ENCODE peak calls at places on chromosome 7, in nine cellular contexts. E is mammary epithelial cell, X is heart right ventricle, D is endothelial cell of umbilical vein, T is fibroblast of lung, W is Panc1, I is HCT116, R is upper lobe of right lung, C is dorsolateral prefrontal cortex. P is an unnamed sample.

GRCh38 chr7:36215017-36215621 is 62.1 kb downstream of the EEPD1 start:
- DNase-seq in T (no peak), E (no peak), C (no peak), X (no peak), R (no peak), D (no peak), W (no peak), I (no peak), P (no peak)

GRCh38 chr7:89183726-89184125 is 388.2 kb upstream of the TEX47 start:
- DNase-seq in X (no peak), R (no peak), W (no peak), E (no peak), D (no peak), C (no peak), I (no peak), T (no peak), P (no peak)

GRCh38 chr7:78221961-78222751 is 423.6 kb downstream of the PHTF2 start:
- DNase-seq in W (no peak), E (no peak), T (peak; percentile 58), X (no peak), R (no peak), D (no peak), C (no peak), I (no peak), P (no peak)

GRCh38 chr7:101936612-101937231 is 119.3 kb downstream of the CUX1 start:
- DNase-seq in X (no peak), E (no peak), D (peak; percentile 34), W (no peak), R (peak; percentile 64), C (no peak), I (no peak), T (peak; percentile 52), P (no peak)

GRCh38 chr7:29243777-29244655 is 49.4 kb downstream of the CHN2 start:
- DNase-seq in I (peak; percentile 29), W (no peak), E (no peak), X (no peak), C (no peak), D (no peak), R (no peak), T (no peak), P (no peak)

GRCh38 chr7:39880556-39880955 is 69.5 kb upstream of the CDK13 start:
- DNase-seq in T (peak; percentile 51), E (peak; percentile 13), C (no peak), D (no peak), X (no peak), W (no peak), R (no peak), I (no peak), P (no peak)

GRCh38 chr7:157422279-157422678 is 85.5 kb downstream of the DNAJB6 start:
- DNase-seq in T (no peak), E (no peak), X (no peak), I (no peak), W (no peak), C (no peak), R (peak; percentile 48), D (no peak), P (no peak)

GRCh38 chr7:121410829-121411596 is 14.9 kb upstream of the FAM3C start:
- DNase-seq in E (no peak), T (no peak), I (no peak), X (no peak), D (no peak), C (no peak), R (no peak), W (no peak), P (no peak)

GRCh38 chr7:98571006-98571405 is 46.1 kb upstream of the NPTX2 start:
- DNase-seq in E (no peak), X (no peak), D (no peak), W (no peak), R (no peak), C (no peak), T (no peak), I (no peak), P (no peak)

GRCh38 chr7:140458191-140458590 is 21.1 kb downstream of the MKRN1 start:
- DNase-seq in I (no peak), C (no peak), T (no peak), E (no peak), W (no peak), X (no peak), R (no peak), D (no peak), P (no peak)

GRCh38 chr7:20235303-20235702 is 18.1 kb upstream of the MACC1 start:
- DNase-seq in T (no peak), W (no peak), X (no peak), E (no peak), R (no peak), I (no peak), C (no peak), D (no peak), P (no peak)

GRCh38 chr7:20237464-20238267 is 20.5 kb upstream of the MACC1 start:
- DNase-seq in R (no peak), E (no peak), C (no peak), T (no peak), X (no peak), W (no peak), I (no peak), D (no peak), P (no peak)

GRCh38 chr7:20238268-20238753 is 21.1 kb upstream of the MACC1 start:
- DNase-seq in T (no peak), D (no peak), R (no peak), E (no peak), C (no peak), X (no peak), W (no peak), I (no peak), P (no peak)

GRCh38 chr7:20236790-20237189 is 19.6 kb upstream of the MACC1 start:
- DNase-seq in I (no peak), X (no peak), W (no peak), R (no peak), D (no peak), C (no peak), T (no peak), E (peak; percentile 78), P (peak; percentile 77)

GRCh38 chr7:20236043-20236442 is 18.9 kb upstream of the MACC1 start:
- DNase-seq in E (no peak), C (no peak), I (no peak), D (no peak), X (no peak), R (no peak), T (no peak), W (no peak), P (no peak)
- H3K27ac ChIP-seq in E (no peak overlapping the region), C (no peak overlapping the region), I (no peak overlapping the region), D (no peak overlapping the region), X (no peak overlapping the region), R (no peak overlapping the region), T (no peak overlapping the region), W (no peak overlapping the region), P (peak overlapping the region; percentile 81)

DNA sequence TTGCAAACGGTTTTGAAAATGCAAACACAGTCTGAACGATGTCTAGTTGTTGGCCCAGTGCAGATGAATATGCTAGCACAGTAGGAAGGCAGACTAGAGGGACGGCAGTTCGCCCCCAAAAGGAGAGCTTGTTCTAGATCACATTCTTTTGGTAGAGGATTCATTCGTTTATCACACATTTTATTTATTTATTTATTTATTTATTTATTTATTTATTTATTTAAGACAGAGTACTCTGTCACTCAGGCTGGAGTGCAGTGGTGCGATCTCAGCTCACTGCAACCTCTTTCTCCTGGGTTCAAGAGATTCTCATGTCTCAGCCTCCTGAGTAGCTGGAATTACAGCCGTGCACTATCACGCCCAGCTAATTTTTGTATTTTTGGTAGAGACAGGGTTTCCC is 59.4 kb upstream of the ZPBP start:
- DNase-seq in C (no peak), T (no peak), W (no peak), D (no peak), X (no peak), I (no peak), E (no peak), R (no peak), P (no peak)
- H3K27ac ChIP-seq in C (no peak overlapping the region), T (no peak overlapping the region), W (no peak overlapping the region), D (no peak overlapping the region), X (no peak overlapping the region), I (no peak overlapping the region), E (no peak overlapping the region), R (no peak overlapping the region), P (no peak overlapping the region)

DNA sequence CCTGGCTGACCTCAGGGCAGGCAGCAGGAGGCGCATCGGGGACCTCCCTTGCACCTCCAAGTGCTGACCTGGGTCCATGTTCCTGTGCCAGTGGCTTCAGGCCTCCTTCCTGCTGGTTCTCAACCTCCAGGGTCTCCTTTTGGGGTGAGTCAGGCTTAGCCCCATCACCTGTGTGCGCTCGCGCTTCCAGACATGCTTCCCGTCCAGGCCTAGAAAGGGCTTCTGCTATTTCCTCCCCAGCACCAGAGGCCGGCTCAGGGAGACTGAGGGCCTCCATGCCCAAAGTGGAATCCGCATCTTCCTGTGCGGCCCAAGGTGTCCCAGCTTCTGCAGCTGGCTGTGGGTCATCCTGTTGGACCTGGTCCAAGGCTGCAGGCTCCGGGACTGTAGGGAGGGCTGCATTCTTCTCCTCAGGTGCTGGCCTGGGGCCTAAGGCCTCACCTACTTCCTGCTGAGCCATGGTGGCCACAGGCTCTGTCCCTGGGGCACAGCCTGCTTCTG is 5.9 kb downstream of the NACAD start:
- DNase-seq in W (no peak), I (no peak), T (no peak), D (no peak), R (peak; percentile 58), E (no peak), C (no peak), X (no peak), P (no peak)
- H3K27ac ChIP-seq in W (no peak overlapping the region), I (no peak overlapping the region), T (no peak overlapping the region), D (no peak overlapping the region), R (no peak overlapping the region), E (no peak overlapping the region), C (peak overlapping the region; percentile 81), X (no peak overlapping the region), P (no peak overlapping the region)

DNA sequence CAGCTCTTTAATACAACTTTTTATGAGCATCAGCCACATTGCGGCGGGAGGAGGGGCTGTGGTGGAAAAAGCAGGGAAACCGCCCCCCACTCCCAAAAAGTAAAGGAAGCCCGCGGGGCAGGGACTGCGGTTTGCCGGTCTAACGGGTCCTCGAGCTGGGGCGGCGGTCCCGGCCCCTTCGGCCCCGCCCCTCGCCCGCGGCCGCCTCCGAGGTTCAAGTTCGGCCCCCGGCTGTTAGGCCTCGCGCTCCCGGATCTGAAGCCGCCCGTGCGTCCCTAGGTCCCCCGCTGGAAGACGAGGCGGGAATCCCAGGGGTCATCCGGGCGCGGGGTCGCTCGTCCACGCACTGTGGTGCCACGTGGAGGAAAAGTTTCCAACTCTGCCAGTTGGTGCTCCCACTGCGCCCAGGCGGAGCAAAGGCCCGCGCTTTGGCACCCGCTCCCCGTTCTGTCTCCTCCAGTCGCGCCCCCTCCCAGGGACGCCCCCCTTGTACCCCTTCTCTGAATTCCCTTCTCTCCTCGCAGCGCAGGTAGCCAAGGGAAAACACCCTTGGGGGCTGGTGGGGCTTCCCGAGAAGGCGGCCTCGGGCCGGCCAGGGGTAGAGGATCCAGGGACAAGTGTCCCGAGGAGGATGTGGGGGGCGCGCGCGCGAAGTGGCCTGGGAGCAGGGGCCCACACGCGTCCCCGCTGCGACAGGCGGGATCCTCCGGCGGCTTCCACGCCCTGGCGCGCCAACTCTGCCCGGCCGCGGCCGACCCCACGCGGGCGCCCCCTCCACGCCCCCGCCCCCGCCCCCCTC is 798 bp upstream of the AUTS2 start:
- DNase-seq in E (no peak), R (peak; percentile 72), X (peak; percentile 57), I (no peak), T (peak; percentile 11), D (peak; percentile 10), W (no peak), C (peak; percentile 53), P (no peak)
- H3K27ac ChIP-seq in E (no peak overlapping the region), R (peak overlapping the region; percentile 78), X (peak overlapping the region; percentile 79), I (no peak overlapping the region), T (no peak overlapping the region), D (no peak overlapping the region), W (no peak overlapping the region), C (peak overlapping the region; percentile 97), P (no peak overlapping the region)